ENCODE peak calls at places on chromosome 21, in seven cellular contexts. One of them, this sample, is unnamed.

GRCh38 chr21:32412162-32412997 is at the start of gene EVA1C:
- DNase-seq in DMS153: peak
- DNase-seq in activated T-helper 1 cell treated with anti-CD3 and anti-CD28 coated beads, Interleukin-12 subunit alpha, Interleukin-12 subunit beta, Interleukin-2, Interleukin-4 antibody, amounts not matched to agents 30 ng/mL and 10 ng/mL and 1 ng/mL, durations not matched to agents 14 hours and 24 hours and 36 hours: peak
- DNase-seq in lower leg skin: peak
- DNase-seq in GM12864: no peak
- DNase-seq in esophagus squamous epithelium: no peak
- DNase-seq in omental fat pad: no peak
- DNase-seq in this sample: peak

GRCh38 chr21:34072145-34073031 is 990 bp upstream of the MRPS6 start:
- DNase-seq in DMS153: no peak
- DNase-seq in activated T-helper 1 cell treated with anti-CD3 and anti-CD28 coated beads, Interleukin-12 subunit alpha, Interleukin-12 subunit beta, Interleukin-2, Interleukin-4 antibody, amounts not matched to agents 30 ng/mL and 10 ng/mL and 1 ng/mL, durations not matched to agents 14 hours and 24 hours and 36 hours: no peak
- DNase-seq in lower leg skin: peak
- DNase-seq in GM12864: no peak
- DNase-seq in esophagus squamous epithelium: no peak
- DNase-seq in omental fat pad: no peak
- DNase-seq in this sample: no peak

GRCh38 chr21:29302340-29302991 is 3.7 kb downstream of the BACH1 start:
- DNase-seq in DMS153: no peak
- DNase-seq in activated T-helper 1 cell treated with anti-CD3 and anti-CD28 coated beads, Interleukin-12 subunit alpha, Interleukin-12 subunit beta, Interleukin-2, Interleukin-4 antibody, amounts not matched to agents 30 ng/mL and 10 ng/mL and 1 ng/mL, durations not matched to agents 14 hours and 24 hours and 36 hours: no peak
- DNase-seq in lower leg skin: no peak
- DNase-seq in GM12864: no peak
- DNase-seq in esophagus squamous epithelium: no peak
- DNase-seq in omental fat pad: no peak
- DNase-seq in this sample: no peak

GRCh38 chr21:38234395-38235142 is 22.2 kb upstream of the KCNJ15 start:
- DNase-seq in DMS153: peak
- DNase-seq in activated T-helper 1 cell treated with anti-CD3 and anti-CD28 coated beads, Interleukin-12 subunit alpha, Interleukin-12 subunit beta, Interleukin-2, Interleukin-4 antibody, amounts not matched to agents 30 ng/mL and 10 ng/mL and 1 ng/mL, durations not matched to agents 14 hours and 24 hours and 36 hours: no peak
- DNase-seq in lower leg skin: no peak
- DNase-seq in GM12864: no peak
- DNase-seq in esophagus squamous epithelium: no peak
- DNase-seq in omental fat pad: no peak
- DNase-seq in this sample: no peak

GRCh38 chr21:42522271-42522670 is 8.6 kb downstream of the SLC37A1 start:
- DNase-seq in DMS153: no peak
- DNase-seq in activated T-helper 1 cell treated with anti-CD3 and anti-CD28 coated beads, Interleukin-12 subunit alpha, Interleukin-12 subunit beta, Interleukin-2, Interleukin-4 antibody, amounts not matched to agents 30 ng/mL and 10 ng/mL and 1 ng/mL, durations not matched to agents 14 hours and 24 hours and 36 hours: no peak
- DNase-seq in lower leg skin: peak
- DNase-seq in GM12864: no peak
- DNase-seq in esophagus squamous epithelium: no peak
- DNase-seq in omental fat pad: no peak
- DNase-seq in this sample: no peak

GRCh38 chr21:41648591-41649031 is 118.2 kb downstream of the RIPK4 start:
- DNase-seq in DMS153: no peak
- DNase-seq in activated T-helper 1 cell treated with anti-CD3 and anti-CD28 coated beads, Interleukin-12 subunit alpha, Interleukin-12 subunit beta, Interleukin-2, Interleukin-4 antibody, amounts not matched to agents 30 ng/mL and 10 ng/mL and 1 ng/mL, durations not matched to agents 14 hours and 24 hours and 36 hours: no peak
- DNase-seq in lower leg skin: no peak
- DNase-seq in GM12864: no peak
- DNase-seq in esophagus squamous epithelium: no peak
- DNase-seq in omental fat pad: no peak
- DNase-seq in this sample: no peak

GRCh38 chr21:17610862-17611261 is 1.8 kb downstream of the BTG3 start:
- DNase-seq in DMS153: no peak
- DNase-seq in activated T-helper 1 cell treated with anti-CD3 and anti-CD28 coated beads, Interleukin-12 subunit alpha, Interleukin-12 subunit beta, Interleukin-2, Interleukin-4 antibody, amounts not matched to agents 30 ng/mL and 10 ng/mL and 1 ng/mL, durations not matched to agents 14 hours and 24 hours and 36 hours: no peak
- DNase-seq in lower leg skin: no peak
- DNase-seq in GM12864: no peak
- DNase-seq in esophagus squamous epithelium: no peak
- DNase-seq in omental fat pad: no peak
- DNase-seq in this sample: no peak

GRCh38 chr21:36135391-36136094 is 664 bp downstream of the CBR3 start:
- DNase-seq in DMS153: peak
- DNase-seq in activated T-helper 1 cell treated with anti-CD3 and anti-CD28 coated beads, Interleukin-12 subunit alpha, Interleukin-12 subunit beta, Interleukin-2, Interleukin-4 antibody, amounts not matched to agents 30 ng/mL and 10 ng/mL and 1 ng/mL, durations not matched to agents 14 hours and 24 hours and 36 hours: peak
- DNase-seq in lower leg skin: peak
- DNase-seq in GM12864: no peak
- DNase-seq in esophagus squamous epithelium: no peak
- DNase-seq in omental fat pad: peak
- DNase-seq in this sample: peak

GRCh38 chr21:35565204-35565611 is 495.1 kb downstream of the SETD4 start:
- DNase-seq in DMS153: no peak
- DNase-seq in activated T-helper 1 cell treated with anti-CD3 and anti-CD28 coated beads, Interleukin-12 subunit alpha, Interleukin-12 subunit beta, Interleukin-2, Interleukin-4 antibody, amounts not matched to agents 30 ng/mL and 10 ng/mL and 1 ng/mL, durations not matched to agents 14 hours and 24 hours and 36 hours: no peak
- DNase-seq in lower leg skin: no peak
- DNase-seq in GM12864: no peak
- DNase-seq in esophagus squamous epithelium: no peak
- DNase-seq in omental fat pad: no peak
- DNase-seq in this sample: no peak

GRCh38 chr21:15592271-15592860 is 137.4 kb upstream of the USP25 start:
- DNase-seq in DMS153: no peak
- DNase-seq in activated T-helper 1 cell treated with anti-CD3 and anti-CD28 coated beads, Interleukin-12 subunit alpha, Interleukin-12 subunit beta, Interleukin-2, Interleukin-4 antibody, amounts not matched to agents 30 ng/mL and 10 ng/mL and 1 ng/mL, durations not matched to agents 14 hours and 24 hours and 36 hours: no peak
- DNase-seq in lower leg skin: no peak
- DNase-seq in GM12864: no peak
- DNase-seq in esophagus squamous epithelium: no peak
- DNase-seq in omental fat pad: no peak
- DNase-seq in this sample: peak

GRCh38 chr21:42235593-42235992 is 16.7 kb downstream of the ABCG1 start:
- DNase-seq in DMS153: no peak
- DNase-seq in activated T-helper 1 cell treated with anti-CD3 and anti-CD28 coated beads, Interleukin-12 subunit alpha, Interleukin-12 subunit beta, Interleukin-2, Interleukin-4 antibody, amounts not matched to agents 30 ng/mL and 10 ng/mL and 1 ng/mL, durations not matched to agents 14 hours and 24 hours and 36 hours: no peak
- DNase-seq in lower leg skin: no peak
- DNase-seq in GM12864: no peak
- DNase-seq in esophagus squamous epithelium: no peak
- DNase-seq in omental fat pad: no peak
- DNase-seq in this sample: no peak

GRCh38 chr21:46130721-46131720 is 24.4 kb downstream of the FTCD start:
- DNase-seq in DMS153: no peak
- DNase-seq in activated T-helper 1 cell treated with anti-CD3 and anti-CD28 coated beads, Interleukin-12 subunit alpha, Interleukin-12 subunit beta, Interleukin-2, Interleukin-4 antibody, amounts not matched to agents 30 ng/mL and 10 ng/mL and 1 ng/mL, durations not matched to agents 14 hours and 24 hours and 36 hours: no peak
- DNase-seq in lower leg skin: no peak
- DNase-seq in GM12864: no peak
- DNase-seq in esophagus squamous epithelium: no peak
- DNase-seq in omental fat pad: no peak
- DNase-seq in this sample: no peak

This sample was measured in NCI-H774.